ENCODE peak calls at places on chromosomes 1 and 21, in four cellular contexts. H is esophagus muscularis mucosa, P is dorsolateral prefrontal cortex, V is PC-3. Z is an unnamed sample.

GRCh38 chr1:215932558-215932957 is 365.5 kb downstream of the KCTD3 start:
- DNase-seq in H (no peak), P (no peak), V (no peak), Z (no peak)

GRCh38 chr1:54126271-54126815 is 26.5 kb downstream of the CDCP2 start:
- DNase-seq in H (no peak), P (no peak), V (no peak), Z (no peak)

GRCh38 chr21:34598931-34599400 is 15.9 kb downstream of the RCAN1 start:
- DNase-seq in H (no peak), P (no peak), V (peak), Z (no peak)

GRCh38 chr1:203593723-203594122 is 32.9 kb upstream of the ATP2B4 start:
- DNase-seq in H (no peak), P (no peak), V (peak), Z (no peak)

GRCh38 chr21:42705746-42706374 is 52.4 kb downstream of the PDE9A start:
- DNase-seq in H (no peak), P (no peak), V (no peak), Z (no peak)

GRCh38 chr1:42003433-42003832 is 84.7 kb upstream of the HIVEP3 start:
- DNase-seq in H (no peak), P (no peak), V (peak), Z (no peak)

GRCh38 chr1:35660581-35661473 is 19.5 kb upstream of the PSMB2 start:
- DNase-seq in H (no peak), P (no peak), V (peak), Z (no peak)

GRCh38 chr1:76541618-76542017 is 325.7 kb upstream of the ST6GALNAC5 start:
- DNase-seq in H (no peak), P (no peak), V (no peak), Z (no peak)

GRCh38 chr1:19559641-19560040 is 74.3 kb upstream of the CAPZB start:
- DNase-seq in H (no peak), P (no peak), V (peak), Z (no peak)

GRCh38 chr1:222974496-222974895 is 159.7 kb downstream of the DISP1 start:
- DNase-seq in H (no peak), P (no peak), V (peak), Z (no peak)

GRCh38 chr1:228035844-228036243 is 29.0 kb downstream of the WNT3A start:
- DNase-seq in H (no peak), P (no peak), V (no peak), Z (no peak)

GRCh38 chr1:11384170-11384554 is 94.8 kb upstream of the DISP3 start:
- DNase-seq in H (no peak), P (no peak), V (peak), Z (no peak)

GRCh38 chr1:21175670-21176581 is 771 bp downstream of the EIF4G3 start:
- DNase-seq in H (no peak), P (no peak), V (no peak), Z (no peak)

GRCh38 chr1:6245086-6245868 is 1.3 kb downstream of the HES3 start:
- DNase-seq in H (no peak), P (no peak), V (peak), Z (peak)

GRCh38 chr1:35557118-35557610 is at the start of gene KIAA0319L:
- DNase-seq in H (no peak), P (peak), V (peak), Z (no peak)

GRCh38 chr1:111369177-111369576 is 58.4 kb downstream of the OVGP1 start:
- DNase-seq in H (no peak), P (no peak), V (peak), Z (no peak)

GRCh38 chr21:16013570-16013969 is 283.8 kb downstream of the USP25 start:
- DNase-seq in H (no peak), P (no peak), V (no peak), Z (no peak)

GRCh38 chr1:9438431-9439073 is 100.7 kb upstream of the SLC25A33 start:
- DNase-seq in H (peak), P (peak), V (peak), Z (peak)

GRCh38 chr1:161723459-161724149 is 2.3 kb downstream of the FCRLB start:
- DNase-seq in H (no peak), P (no peak), V (peak), Z (no peak)

GRCh38 chr1:110339427-110340206 is 440 bp downstream of the RBM15 start:
- DNase-seq in H (no peak), P (peak), V (peak), Z (peak)

GRCh38 chr1:25103180-25103790 is 129.0 kb downstream of the SYF2 start:
- DNase-seq in H (no peak), P (no peak), V (no peak), Z (no peak)

GRCh38 chr1:226061793-226062557 is 541 bp upstream of the H3-3A start:
- DNase-seq in H (peak), P (peak), V (peak), Z (peak)

GRCh38 chr1:83692524-83693336 is 306.2 kb downstream of the TTLL7 start:
- DNase-seq in H (no peak), P (no peak), V (peak), Z (no peak)

GRCh38 chr1:47201179-47201578 is 11.3 kb upstream of the PDZK1IP1 start:
- DNase-seq in H (no peak), P (no peak), V (no peak), Z (no peak)

GRCh38 chr1:56897150-56898004 is 42.8 kb downstream of the C8A start:
- DNase-seq in H (no peak), P (no peak), V (no peak), Z (no peak)

GRCh38 chr1:58266242-58266641 is 280.3 kb downstream of the OMA1 start:
- DNase-seq in H (peak), P (no peak), V (no peak), Z (no peak)

GRCh38 chr1:173249349-173249748 is 42.2 kb upstream of the TNFSF4 start:
- DNase-seq in H (no peak), P (no peak), V (peak), Z (peak)

GRCh38 chr1:117636637-117637425 is 31.0 kb downstream of the TENT5C start:
- DNase-seq in H (no peak), P (no peak), V (no peak), Z (no peak)

GRCh38 chr1:14826172-14826636 is 227.7 kb downstream of the KAZN start:
- DNase-seq in H (no peak), P (no peak), V (peak), Z (no peak)

GRCh38 chr1:14969006-14969405 is 184.5 kb upstream of the TMEM51 start:
- DNase-seq in H (no peak), P (peak), V (no peak), Z (no peak)

DNA sequence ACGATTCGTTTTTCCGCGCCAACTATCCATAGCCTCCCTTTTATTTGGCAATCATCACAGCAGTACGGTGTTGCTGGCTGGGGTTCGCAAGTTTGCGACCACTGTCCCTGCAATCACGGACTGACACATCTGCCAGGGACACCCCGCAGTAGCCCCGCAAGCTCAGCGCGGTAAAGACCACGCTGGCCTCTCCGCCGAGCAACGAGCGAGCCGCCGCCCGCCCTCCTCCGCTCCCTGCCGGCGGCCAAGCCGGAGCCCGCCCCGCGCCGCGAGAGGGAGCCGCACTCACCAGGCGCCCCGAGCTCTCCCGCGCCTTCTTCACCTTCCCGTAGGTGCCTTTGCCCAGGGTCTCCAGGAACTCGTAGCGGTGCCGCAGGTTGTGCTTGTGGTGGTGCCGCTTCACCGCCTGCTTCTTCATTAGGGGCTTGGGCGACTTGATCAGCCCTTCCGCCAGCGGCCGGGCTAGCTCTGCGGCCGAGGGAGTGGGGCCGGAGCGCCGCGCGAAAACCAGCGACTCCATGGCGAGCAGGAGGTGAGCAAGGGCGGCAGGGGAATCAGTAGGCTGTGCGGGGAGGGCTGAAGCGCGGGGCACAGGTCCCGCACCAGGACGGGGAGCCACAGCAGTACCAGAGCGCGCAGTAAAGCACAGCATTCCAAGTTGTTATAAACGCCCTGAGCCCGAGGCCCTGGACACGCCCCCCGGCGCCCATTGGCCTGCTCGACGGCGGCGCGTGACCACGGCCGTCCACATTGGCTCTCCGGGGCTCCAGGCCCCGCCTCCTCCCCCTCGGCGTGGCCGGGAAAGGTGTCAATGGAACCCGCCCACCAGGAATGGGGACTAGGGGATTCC is at the start of gene NUAK2:
- DNase-seq in H (peak), P (peak), V (peak), Z (peak)
- H3K4me3 ChIP-seq in H (peak), P (peak), V (peak), Z (peak)

GRCh38 chr21:17462276-17462981 is 50.4 kb upstream of the CXADR start:
- DNase-seq in H (no peak), P (no peak), V (peak), Z (no peak)

GRCh38 chr21:17463441-17463840 is 49.4 kb upstream of the CXADR start:
- DNase-seq in H (no peak), P (peak), V (no peak), Z (no peak)

GRCh38 chr21:17460094-17460493 is 52.7 kb upstream of the CXADR start:
- DNase-seq in H (no peak), P (no peak), V (no peak), Z (no peak)

GRCh38 chr21:17461582-17461981 is 51.3 kb upstream of the CXADR start:
- DNase-seq in H (no peak), P (no peak), V (peak), Z (no peak)

DNA sequence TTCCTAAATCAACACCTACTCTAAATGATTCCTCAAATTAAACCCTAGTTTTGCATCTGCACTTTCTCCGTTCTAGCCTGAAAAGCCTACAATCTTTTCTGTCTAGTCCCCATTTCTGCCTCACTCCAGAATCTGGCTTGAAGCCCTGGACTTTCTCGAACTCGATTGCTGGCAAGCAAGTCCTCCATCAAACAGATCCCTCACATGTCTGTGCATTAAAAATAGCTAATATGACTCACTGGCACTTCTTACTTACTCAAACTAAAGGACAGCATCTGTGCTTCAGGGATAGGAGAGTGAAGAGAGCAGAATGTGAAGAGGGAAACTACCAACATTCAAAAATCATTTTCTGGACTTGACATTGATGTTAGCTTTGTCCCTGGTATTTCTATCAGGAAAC is 51.8 kb upstream of the CXADR start:
- DNase-seq in H (no peak), P (peak), V (peak), Z (no peak)
- H3K4me3 ChIP-seq in H (no peak), P (no peak), V (no peak), Z (no peak)

DNA sequence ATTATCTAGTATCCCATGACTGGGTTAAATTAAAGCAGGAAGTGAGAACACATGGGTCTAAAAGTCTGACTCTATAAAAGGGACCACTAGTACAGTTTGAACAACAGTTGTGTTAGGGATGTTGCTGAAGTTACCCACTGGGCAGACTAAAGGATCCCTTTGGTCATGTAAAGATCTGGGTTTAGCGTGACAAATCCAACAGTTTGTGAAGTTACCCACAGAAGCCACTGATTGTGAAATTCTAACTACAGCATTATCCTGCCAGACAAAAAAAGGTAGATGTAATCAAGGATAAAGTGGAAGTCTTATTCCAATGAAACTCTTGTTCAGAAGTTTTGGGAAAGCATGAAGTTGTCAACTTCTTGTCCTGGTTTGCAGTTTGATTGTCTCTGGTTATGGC is 5.7 kb downstream of the QSOX1 start:
- DNase-seq in H (no peak), P (no peak), V (no peak), Z (no peak)
- H3K4me3 ChIP-seq in H (no peak), P (no peak), V (no peak), Z (no peak)

GRCh38 chr1:147504801-147505303 is 36.4 kb upstream of the BCL9 start:
- DNase-seq in H (no peak), P (no peak), V (peak), Z (no peak)
- H3K4me3 ChIP-seq in H (peak), P (no peak), V (no peak), Z (no peak)

GRCh38 chr1:156436319-156437043 is 64.1 kb downstream of the MEF2D start:
- DNase-seq in H (no peak), P (no peak), V (no peak), Z (no peak)
- H3K4me3 ChIP-seq in H (peak), P (peak), V (no peak), Z (peak)

Z was measured in tibial nerve.